ENCODE peak calls at places on chromosome 20, in four cellular contexts. T, C, Y and L are unnamed samples.

GRCh38 chr20:52490715-52491430 is 299.3 kb upstream of the ZFP64 start:
- DNase-seq in T (no peak), C (no peak), Y (peak), L (no peak)

GRCh38 chr20:62313460-62314338 is 10.9 kb downstream of the ADRM1 start:
- DNase-seq in T (no peak), C (no peak), Y (no peak), L (no peak)

GRCh38 chr20:1617055-1617454 is 2.8 kb downstream of the SIRPB1 start:
- DNase-seq in T (no peak), C (no peak), Y (no peak), L (no peak)

GRCh38 chr20:23161244-23161875 is 75.2 kb upstream of the CD93 start:
- DNase-seq in T (no peak), C (peak), Y (no peak), L (no peak)

GRCh38 chr20:62246872-62247652 is 8.7 kb downstream of the OSBPL2 start:
- DNase-seq in T (no peak), C (no peak), Y (no peak), L (no peak)

GRCh38 chr20:9759392-9759791 is 79.5 kb downstream of the PAK5 start:
- DNase-seq in T (peak), C (no peak), Y (no peak), L (no peak)

GRCh38 chr20:62603907-62604785 is 38.2 kb upstream of the SLCO4A1 start:
- DNase-seq in T (no peak), C (no peak), Y (no peak), L (no peak)

GRCh38 chr20:46013826-46014516 is 5.3 kb downstream of the MMP9 start:
- DNase-seq in T (peak), C (peak), Y (peak), L (no peak)

GRCh38 chr20:709864-710761 is 34.5 kb upstream of the SCRT2 start:
- DNase-seq in T (peak), C (no peak), Y (no peak), L (no peak)

GRCh38 chr20:2610941-2611720 is 41.3 kb upstream of the NOP56 start:
- DNase-seq in T (no peak), C (no peak), Y (no peak), L (no peak)

GRCh38 chr20:36085686-36086267 is 68.8 kb upstream of the EPB41L1 start:
- DNase-seq in T (no peak), C (peak), Y (peak), L (peak)

GRCh38 chr20:60070791-60071190 is 112.6 kb downstream of the CDH26 start:
- DNase-seq in T (no peak), C (no peak), Y (no peak), L (no peak)

GRCh38 chr20:2417142-2417541 is 36.4 kb downstream of the TGM6 start:
- DNase-seq in T (no peak), C (no peak), Y (no peak), L (no peak)

DNA sequence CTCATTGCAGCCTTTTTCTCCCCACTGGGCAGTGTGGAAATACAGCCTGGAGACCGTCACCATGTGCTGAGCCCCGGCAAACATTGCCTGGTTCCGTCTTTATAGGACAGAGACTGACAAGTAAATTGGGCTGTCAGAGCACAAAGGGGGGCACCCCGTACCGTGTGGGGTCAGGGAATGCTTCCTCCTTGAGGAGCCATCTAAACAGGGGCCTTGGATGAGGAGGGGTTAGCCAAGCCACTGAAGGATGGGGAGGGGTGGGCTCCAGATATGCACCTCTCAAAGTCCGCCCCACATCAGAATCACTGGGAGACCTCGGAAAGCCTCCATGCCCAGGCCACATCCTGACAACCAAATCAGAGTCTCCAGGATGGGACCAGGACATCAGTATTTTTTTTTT is 73.9 kb downstream of the NFATC2 start:
- DNase-seq in T (no peak), C (no peak), Y (no peak), L (no peak)
- H3K4me3 ChIP-seq in T (no peak), C (no peak), Y (no peak), L (no peak)

GRCh38 chr20:50788868-50789125 is 6.1 kb upstream of the BCAS4 start:
- DNase-seq in T (no peak), C (no peak), Y (no peak), L (no peak)

GRCh38 chr20:50792708-50793574 is 1.9 kb upstream of the BCAS4 start:
- DNase-seq in T (no peak), C (no peak), Y (no peak), L (no peak)

GRCh38 chr20:50789968-50790650 is 4.8 kb upstream of the BCAS4 start:
- DNase-seq in T (no peak), C (no peak), Y (no peak), L (no peak)

GRCh38 chr20:50788045-50788867 is 6.6 kb upstream of the BCAS4 start:
- DNase-seq in T (no peak), C (peak), Y (peak), L (peak)

DNA sequence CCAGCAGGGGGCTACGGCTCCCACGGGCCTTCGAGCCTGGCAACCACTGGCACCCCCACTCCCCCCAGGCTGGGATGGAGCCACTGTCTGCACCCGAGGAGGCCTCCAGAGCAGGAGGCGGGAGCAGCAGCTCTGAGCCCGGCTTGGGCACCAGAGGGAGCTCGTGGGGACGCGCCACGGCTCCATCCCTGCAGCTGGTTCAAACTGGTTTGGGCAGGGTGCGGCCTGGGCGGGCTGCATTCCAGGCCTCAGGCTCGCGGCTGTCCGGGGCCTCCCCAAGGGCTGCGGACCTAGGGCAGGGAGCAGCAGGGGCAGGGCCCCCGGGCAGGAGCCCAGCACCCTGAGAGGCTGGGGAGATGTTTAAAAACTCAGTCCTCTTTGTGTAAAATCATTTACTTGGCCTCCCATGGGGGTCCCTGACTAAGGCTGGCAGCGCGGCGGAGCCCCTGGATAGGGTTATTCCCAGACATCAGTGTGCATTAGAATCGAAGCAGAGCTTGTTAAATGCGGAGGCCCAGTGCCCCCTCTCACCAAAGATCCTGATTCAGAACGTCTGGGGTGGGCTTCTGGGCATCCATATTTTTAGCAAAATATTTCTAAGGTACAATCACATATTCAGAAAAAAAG is 4.1 kb upstream of the BCAS4 start:
- DNase-seq in T (peak), C (peak), Y (peak), L (peak)
- TF ChIP-seq REST in T (no peak), C (no peak), Y (peak), L (no peak)

DNA sequence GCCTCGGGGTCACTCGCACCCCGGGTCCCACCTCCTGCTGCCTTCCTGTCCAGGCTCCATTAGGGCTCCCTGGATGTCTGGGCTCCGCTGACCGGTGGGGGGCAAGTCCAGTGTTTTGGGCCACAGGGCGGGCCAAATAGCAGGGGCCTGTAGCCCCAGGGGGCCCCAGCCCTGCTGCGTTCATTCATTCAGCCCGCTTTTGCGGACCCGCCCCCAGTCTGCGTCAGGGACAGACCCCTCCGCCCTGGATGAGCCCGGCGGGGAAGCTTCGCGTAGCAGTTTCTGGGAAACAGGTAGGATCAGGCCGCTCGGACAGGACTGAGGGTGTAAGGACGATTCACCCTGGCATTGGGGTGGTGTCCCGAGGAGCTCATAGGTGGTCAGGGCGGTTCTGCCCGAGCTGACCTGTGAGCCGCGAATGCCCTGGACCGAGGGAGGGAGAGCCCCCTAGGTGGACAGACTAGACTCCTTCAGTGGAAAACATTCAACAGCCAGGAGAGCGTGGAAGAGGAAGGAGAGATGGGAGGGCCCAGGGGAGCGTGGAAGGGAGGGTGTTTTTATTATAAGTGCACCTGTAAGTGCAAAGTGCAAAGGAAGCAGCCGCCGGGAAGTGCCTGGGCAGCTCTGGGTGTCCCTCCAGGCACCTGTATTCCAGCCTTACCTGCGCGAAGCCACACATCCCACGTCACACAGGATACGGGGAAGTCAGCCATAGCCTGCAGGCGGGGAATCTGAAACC is 619 bp downstream of the ENTPD6 start:
- DNase-seq in T (peak), C (peak), Y (peak), L (no peak)
- H3K4me3 ChIP-seq in T (peak), C (peak), Y (peak), L (peak)

GRCh38 chr20:34954905-34955231 is 738 bp downstream of the GSS start:
- DNase-seq in T (peak), C (peak), Y (no peak), L (no peak)

GRCh38 chr20:34956751-34957472 is 1.2 kb downstream of the MYH7B start:
- DNase-seq in T (no peak), C (no peak), Y (no peak), L (no peak)

GRCh38 chr20:34956041-34956458 is 382 bp downstream of the MYH7B start:
- DNase-seq in T (no peak), C (no peak), Y (no peak), L (no peak)

GRCh38 chr20:34953960-34954359 is 1.6 kb downstream of the GSS start:
- DNase-seq in T (no peak), C (no peak), Y (no peak), L (no peak)

DNA sequence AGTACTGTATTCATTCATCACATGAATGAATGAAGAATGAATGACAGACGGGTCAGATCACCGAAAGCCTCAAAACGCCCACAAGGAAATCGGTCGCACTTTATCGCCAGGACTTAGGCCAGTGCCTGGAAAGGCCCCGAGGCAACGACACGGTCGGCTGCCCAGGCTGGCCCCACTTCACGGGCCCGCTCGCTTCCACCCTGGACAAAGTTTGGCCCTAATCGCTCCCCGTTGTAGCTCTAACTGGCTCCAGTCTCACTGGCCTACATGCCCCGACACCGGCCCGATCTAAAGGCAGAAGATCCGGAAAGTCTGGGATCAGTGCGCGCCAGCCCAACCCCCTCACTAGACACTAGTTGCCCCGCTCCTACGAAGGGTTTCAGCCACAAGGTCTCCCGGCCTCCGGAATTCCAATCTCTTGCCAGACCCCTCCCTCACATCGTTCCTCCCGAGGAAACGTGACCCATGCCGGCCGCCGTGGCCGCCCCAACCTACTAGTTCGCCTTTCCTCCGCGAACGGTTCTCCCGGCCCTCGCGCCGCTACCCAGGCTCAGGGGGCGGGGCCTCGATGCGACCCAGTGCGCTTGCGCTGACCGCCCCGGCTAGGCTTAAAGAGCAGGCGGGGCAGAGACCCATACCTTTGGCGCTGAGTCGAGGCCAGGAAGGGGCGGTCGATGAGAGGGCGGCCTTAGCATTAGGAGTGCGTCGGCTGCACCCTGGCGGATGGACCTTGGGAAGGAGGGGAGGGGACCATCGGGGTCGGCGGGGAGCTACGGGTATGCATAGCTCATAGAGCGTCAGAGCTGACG is at the start of the genes GSS and MYH7B:
- DNase-seq in T (peak), C (peak), Y (peak), L (peak)
- TF ChIP-seq REST in T (no peak), C (no peak), Y (no peak), L (peak)

GRCh38 chr20:58630063-58630462 is 21.0 kb upstream of the STX16 start:
- DNase-seq in T (no peak), C (no peak), Y (peak), L (no peak)
- H3K4me3 ChIP-seq in T (no peak), C (no peak), Y (no peak), L (no peak)

GRCh38 chr20:13756551-13756950 is 28.2 kb downstream of the ESF1 start:
- DNase-seq in T (no peak), C (no peak), Y (no peak), L (no peak)

GRCh38 chr20:13753436-13754036 is 31.2 kb downstream of the ESF1 start:
- DNase-seq in T (no peak), C (no peak), Y (no peak), L (no peak)

GRCh38 chr20:13755809-13756208 is 28.9 kb downstream of the ESF1 start:
- DNase-seq in T (no peak), C (no peak), Y (no peak), L (no peak)

DNA sequence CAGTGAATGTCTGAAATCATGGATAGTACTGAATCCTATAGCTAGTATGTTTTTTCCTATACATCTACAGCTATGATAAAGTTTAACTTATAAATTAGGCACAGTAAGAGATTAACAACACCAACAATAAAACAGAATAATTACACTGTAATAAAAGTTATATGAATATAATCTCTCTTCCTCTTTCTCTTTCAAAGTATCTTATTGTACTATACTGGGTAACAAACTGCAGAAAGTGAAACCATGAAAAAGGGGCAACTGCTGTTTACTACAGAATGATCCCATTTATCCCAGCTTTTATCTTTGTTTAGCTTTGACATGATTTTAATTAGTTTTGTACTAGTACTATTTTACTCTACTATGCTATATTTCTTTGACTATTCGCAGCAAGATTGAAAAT is 25.8 kb downstream of the ESF1 start:
- DNase-seq in T (no peak), C (no peak), Y (no peak), L (no peak)
- TF ChIP-seq REST in T (no peak), C (no peak), Y (no peak), L (no peak)